ENCODE peak calls at places on chromosomes 1 and 21, in nine cellular contexts. R is lower leg skin; A is uterus; B is stimulated activated CD4-positive, alpha-beta T cell treated with anti-CD3 and anti-CD28 coated beads, Interleukin-15, amount 100 ng/mL, for 24 hours; U is NCI-H446; J is astrocyte of the spinal cord; C is activated CD4-positive, CD25-positive, alpha-beta regulatory T cell treated with anti-CD3 and anti-CD28 coated beads, Interleukin-2, amount 50 U/mL, for 16 hours; N is lower lobe of right lung; Z is PC-3. P is an unnamed sample.

GRCh38 chr1:54255026-54255425 is 55.1 kb downstream of the MRPL37 start:
- DNase-seq in R (no peak), A (no peak), B (no peak), U (no peak), J (peak; percentile 56), C (no peak), N (no peak), Z (peak; percentile 33), P (no peak)

GRCh38 chr1:178361847-178362246 is 134.9 kb downstream of the CLEC20A start:
- DNase-seq in R (no peak), A (no peak), B (no peak), U (no peak), J (no peak), C (no peak), N (no peak), Z (peak; percentile 10), P (no peak)

GRCh38 chr1:119470958-119471357 is 36.1 kb upstream of the HSD3B1 start:
- DNase-seq in R (no peak), A (no peak), B (no peak), U (no peak), J (no peak), C (no peak), N (no peak), Z (no peak), P (no peak)

GRCh38 chr1:13788795-13789194 is 88.8 kb downstream of the PRDM2 start:
- DNase-seq in R (no peak), A (no peak), B (no peak), U (no peak), J (no peak), C (no peak), N (no peak), Z (no peak), P (no peak)

GRCh38 chr1:184150776-184151531 is 99.4 kb downstream of the TSEN15 start:
- DNase-seq in R (peak; percentile 54), A (no peak), B (no peak), U (peak; percentile 29), J (peak; percentile 84), C (no peak), N (no peak), Z (no peak), P (peak; percentile 73)

GRCh38 chr21:37912616-37913015 is 3.6 kb downstream of the KCNJ6 start:
- DNase-seq in R (no peak), A (no peak), B (no peak), U (no peak), J (no peak), C (no peak), N (no peak), Z (no peak), P (no peak)

GRCh38 chr1:224497714-224498573 is 63.3 kb upstream of the WDR26 start:
- DNase-seq in R (no peak), A (no peak), B (peak; percentile 86), U (no peak), J (peak; percentile 89), C (peak; percentile 26), N (no peak), Z (peak; percentile 91), P (peak; percentile 82)

GRCh38 chr1:197486948-197487347 is 218.9 kb downstream of the CRB1 start:
- DNase-seq in R (no peak), A (no peak), B (no peak), U (no peak), J (peak; percentile 13), C (no peak), N (no peak), Z (no peak), P (no peak)

GRCh38 chr21:16597768-16598167 is 868.0 kb downstream of the USP25 start:
- DNase-seq in R (no peak), A (no peak), B (no peak), U (no peak), J (no peak), C (no peak), N (no peak), Z (no peak), P (no peak)

GRCh38 chr1:65904681-65905083 is 112.0 kb downstream of the PDE4B start:
- DNase-seq in R (no peak), A (no peak), B (no peak), U (peak; percentile 9), J (no peak), C (no peak), N (no peak), Z (no peak), P (no peak)

GRCh38 chr1:36377776-36378175 is 7.9 kb downstream of the STK40 start:
- DNase-seq in R (no peak), A (no peak), B (no peak), U (no peak), J (no peak), C (no peak), N (peak; percentile 20), Z (no peak), P (no peak)

GRCh38 chr1:76759950-76760349 is 107.3 kb upstream of the ST6GALNAC5 start:
- DNase-seq in R (no peak), A (no peak), B (peak; percentile 6), U (no peak), J (peak; percentile 5), C (no peak), N (peak; percentile 62), Z (no peak), P (no peak)

GRCh38 chr21:43902441-43902840 is 37.4 kb downstream of the AGPAT3 start:
- DNase-seq in R (no peak), A (peak; percentile 38), B (no peak), U (peak; percentile 15), J (no peak), C (no peak), N (peak; percentile 20), Z (peak; percentile 17), P (no peak)

P was measured in right atrium auricular region.